ENCODE peak calls at places on chromosomes 12 and 14, in six cellular contexts. W is CD8-positive, alpha-beta T cell; U is type B pancreatic cell; G is GM13977; F is right atrium auricular region; M is activated B cell treated with CpG ODN at 0.5 μM for 24 hours. K is an unnamed sample.

GRCh38 chr12:101935769-101936741 is 58.7 kb downstream of the DRAM1 start:
- DNase-seq in G (peak), F (peak), M (no peak), W (no peak), U (no peak), K (peak)

GRCh38 chr14:53938126-53938671 is 18.4 kb downstream of the BMP4 start:
- DNase-seq in M (no peak), G (no peak), W (no peak), U (no peak), F (no peak), K (no peak)

GRCh38 chr12:152440-152839 is 61.5 kb downstream of the SLC6A12 start:
- DNase-seq in W (no peak), G (no peak), F (no peak), M (no peak), U (no peak), K (peak)

GRCh38 chr14:33987565-33988080 is 36.7 kb upstream of the EGLN3 start:
- DNase-seq in M (no peak), G (no peak), F (no peak), W (no peak), U (no peak), K (no peak)

GRCh38 chr12:99035776-99036175 is 390.7 kb downstream of the APAF1 start:
- DNase-seq in M (no peak), U (no peak), F (no peak), W (no peak), G (no peak), K (no peak)

GRCh38 chr14:97196336-97196735 is 399.2 kb downstream of the VRK1 start:
- DNase-seq in G (no peak), F (no peak), M (no peak), U (no peak), W (no peak), K (no peak)

GRCh38 chr12:32032205-32032810 is 73.1 kb downstream of the RESF1 start:
- DNase-seq in W (no peak), G (no peak), U (no peak), F (no peak), M (no peak), K (no peak)

GRCh38 chr14:65927871-65928270 is 515.3 kb downstream of the FUT8 start:
- DNase-seq in F (no peak), G (no peak), W (peak), U (no peak), M (no peak), K (no peak)

GRCh38 chr14:69986336-69986735 is 107.1 kb downstream of the SMOC1 start:
- DNase-seq in M (no peak), W (no peak), G (no peak), U (no peak), F (no peak), K (no peak)

GRCh38 chr12:30847259-30847658 is 79.3 kb upstream of the TSPAN11 start:
- DNase-seq in U (no peak), G (no peak), M (no peak), W (no peak), F (no peak), K (peak)

GRCh38 chr12:62801796-62802195 is 133.2 kb downstream of the PPM1H start:
- DNase-seq in G (no peak), W (no peak), F (no peak), U (no peak), M (no peak), K (no peak)

GRCh38 chr14:67580336-67581230 is 19.5 kb downstream of the PIGH start:
- DNase-seq in U (no peak), W (no peak), G (no peak), M (no peak), F (no peak), K (no peak)

GRCh38 chr12:54300732-54301427 is at the start of gene NFE2:
- DNase-seq in M (no peak), W (no peak), F (no peak), U (peak), G (peak), K (peak)

GRCh38 chr12:39287817-39288216 is 155.1 kb downstream of the KIF21A start:
- DNase-seq in F (no peak), U (no peak), W (no peak), G (no peak), M (no peak), K (peak)

GRCh38 chr12:22409071-22409951 is 74.8 kb upstream of the ST8SIA1 start:
- DNase-seq in G (peak), W (peak), M (no peak), F (no peak), U (no peak), K (no peak)

DNA sequence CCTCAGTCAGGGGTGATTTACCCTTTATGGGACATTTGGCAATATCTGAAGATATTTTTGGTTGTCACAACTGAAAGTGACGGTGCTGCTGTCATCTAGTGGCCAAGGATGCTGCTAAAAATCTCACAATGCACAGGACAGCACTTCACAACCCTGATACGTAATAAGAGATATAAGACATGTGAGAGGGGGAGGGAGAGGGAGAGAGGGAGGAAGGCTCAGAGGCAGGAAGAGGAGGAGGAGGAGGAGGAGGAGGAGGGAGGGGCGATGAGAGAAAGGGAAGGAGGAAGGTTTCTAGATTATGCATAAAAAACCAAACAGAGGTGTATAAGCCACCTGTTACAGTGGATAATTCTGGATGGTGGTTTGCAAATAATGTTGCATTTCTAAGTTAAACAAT is 14.3 kb downstream of the MYL2 start:
- DNase-seq in M (no peak), W (no peak), G (no peak), F (no peak), U (no peak), K (no peak)
- TF ChIP-seq CTCF in M (no peak), W (no peak), G (peak), F (no peak), U (no peak), K (no peak)

GRCh38 chr12:88579941-88580871 is at the start of gene KITLG:
- DNase-seq in F (peak), W (no peak), M (no peak), U (peak), G (peak), K (peak)
- TF ChIP-seq CTCF in F (peak), W (no peak), M (no peak), U (peak), G (no peak), K (no peak)

GRCh38 chr12:120903382-120903817 is 758 bp downstream of the SPPL3 start:
- DNase-seq in U (no peak), F (peak), G (peak), W (peak), M (peak), K (peak)

GRCh38 chr12:120901818-120902217 is 2.3 kb downstream of the SPPL3 start:
- DNase-seq in W (no peak), F (no peak), M (no peak), U (no peak), G (no peak), K (no peak)

GRCh38 chr12:120905856-120906384 is 1.8 kb upstream of the SPPL3 start:
- DNase-seq in U (no peak), G (no peak), M (no peak), W (no peak), F (no peak), K (peak)

GRCh38 chr12:120902846-120903381 is 1.2 kb downstream of the SPPL3 start:
- DNase-seq in F (no peak), U (no peak), M (no peak), G (no peak), W (no peak), K (no peak)

DNA sequence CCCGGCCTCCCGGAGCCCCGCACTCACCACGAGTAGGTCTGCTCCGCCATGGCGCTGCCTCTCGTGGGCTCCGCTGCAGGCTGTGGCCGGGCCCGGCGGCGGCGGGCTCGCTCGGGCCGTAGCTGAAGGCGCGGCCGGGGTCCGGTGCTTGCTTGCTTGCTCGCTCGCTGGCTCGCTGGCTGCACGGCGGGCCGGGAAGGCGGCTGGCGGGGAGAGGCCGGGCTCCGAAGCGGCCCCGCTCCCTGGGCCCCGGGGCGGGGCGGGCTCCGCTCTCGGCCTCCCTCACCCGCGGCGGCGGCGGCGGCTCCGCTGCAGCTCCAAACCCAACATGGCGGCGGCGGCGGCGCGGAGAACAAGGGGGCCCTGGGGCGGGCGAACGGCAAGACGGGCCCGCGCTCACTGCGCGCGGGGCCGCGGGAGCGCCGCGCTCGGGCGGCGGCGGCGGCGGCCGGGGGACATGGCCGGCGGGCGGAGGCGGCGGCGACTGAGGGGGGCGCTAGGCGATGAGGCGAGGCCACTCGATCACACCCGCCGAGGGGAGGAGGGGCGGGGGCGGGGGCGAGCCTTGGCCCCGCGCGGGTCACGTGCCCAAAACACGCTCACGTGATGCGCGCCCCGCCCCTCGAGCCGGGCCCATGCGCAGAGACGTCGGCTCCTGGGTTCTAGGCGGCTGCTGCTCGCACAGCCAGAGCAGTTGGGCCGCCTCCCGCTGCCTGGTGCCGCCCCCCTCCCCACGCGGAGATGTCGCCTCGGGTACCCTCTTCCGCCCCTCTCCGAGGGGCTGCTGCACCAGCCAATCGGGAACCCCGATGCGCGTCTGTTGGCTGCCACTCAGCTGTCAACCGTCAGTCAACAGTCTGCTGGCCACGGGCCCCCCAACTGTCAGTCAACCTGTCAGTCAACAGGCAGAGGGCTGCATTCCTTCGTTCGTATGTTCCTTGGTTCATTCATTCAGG is at the start of gene SPPL3:
- DNase-seq in M (peak), F (peak), W (peak), G (peak), U (peak), K (peak)
- TF ChIP-seq CTCF in M (no peak), F (peak), W (no peak), G (peak), U (no peak), K (no peak)

GRCh38 chr12:81359736-81360135 is 281.9 kb downstream of the ACSS3 start:
- DNase-seq in U (no peak), M (no peak), G (no peak), F (no peak), W (no peak), K (no peak)

GRCh38 chr12:81365284-81365683 is 287.4 kb downstream of the ACSS3 start:
- DNase-seq in U (no peak), G (no peak), F (no peak), W (no peak), M (no peak), K (no peak)

GRCh38 chr12:81360916-81361315 is 283.0 kb downstream of the ACSS3 start:
- DNase-seq in F (no peak), M (no peak), G (no peak), U (no peak), W (no peak), K (no peak)
- TF ChIP-seq CTCF in F (no peak), M (no peak), G (no peak), U (no peak), W (no peak), K (no peak)

GRCh38 chr14:90109858-90110257 is 48.1 kb downstream of the KCNK13 start:
- DNase-seq in M (no peak), G (no peak), F (no peak), W (no peak), U (no peak), K (peak)

GRCh38 chr14:90111895-90112534 is 50.2 kb downstream of the KCNK13 start:
- DNase-seq in W (no peak), U (no peak), M (no peak), F (no peak), G (no peak), K (peak)

GRCh38 chr14:90115780-90116179 is 54.0 kb downstream of the KCNK13 start:
- DNase-seq in G (no peak), W (no peak), M (no peak), U (no peak), F (no peak), K (no peak)

GRCh38 chr14:90116444-90116843 is 54.6 kb downstream of the KCNK13 start:
- DNase-seq in W (no peak), G (no peak), U (no peak), F (no peak), M (no peak), K (no peak)

DNA sequence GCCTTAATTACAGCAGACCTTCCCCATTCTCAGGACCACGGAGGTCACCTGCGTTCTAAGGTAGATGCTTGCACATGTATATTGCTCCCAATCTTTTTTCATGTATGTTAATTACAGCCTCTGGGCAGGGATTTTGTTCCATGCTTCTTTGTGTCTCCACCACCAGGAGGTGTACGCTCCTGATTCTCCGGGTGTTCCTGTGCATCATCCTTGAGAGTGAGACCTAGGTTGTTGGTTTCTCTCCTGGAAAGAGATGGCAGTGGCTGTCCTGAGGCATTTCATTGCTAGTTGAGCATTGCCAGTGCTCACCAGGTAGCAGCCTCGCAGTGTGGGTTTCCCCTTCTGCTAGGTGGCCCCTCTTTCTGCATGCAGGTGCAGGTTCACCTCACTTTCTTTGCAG is 52.8 kb downstream of the KCNK13 start:
- DNase-seq in W (no peak), M (no peak), F (no peak), U (no peak), G (no peak), K (peak)
- TF ChIP-seq CTCF in W (no peak), M (no peak), F (peak), U (peak), G (no peak), K (no peak)

GRCh38 chr14:101010293-101010692 is 106.8 kb upstream of the RTL1 start:
- DNase-seq in W (no peak), U (no peak), F (no peak), G (peak), M (no peak), K (no peak)
- TF ChIP-seq CTCF in W (no peak), U (no peak), F (no peak), G (no peak), M (no peak), K (no peak)